ENCODE peak calls at places on chromosomes 6 and 20, in five cellular contexts. K is left lung; T is mucosa of descending colon; P is A549; Z is activated naive CD4-positive, alpha-beta T cell treated with anti-CD3 and anti-CD28 coated beads, Interleukin-2, amount 50 U/mL, for 72 hours. I is an unnamed sample.

GRCh38 chr6:79630883-79631799 is at the start of gene SH3BGRL2:
- ATAC-seq in Z (peak), K (peak), P (peak), T (peak), I (peak)

GRCh38 chr6:119255492-119255891 is 94.1 kb downstream of the MAN1A1 start:
- ATAC-seq in K (no peak), P (no peak), T (no peak), Z (peak), I (peak)

GRCh38 chr6:28449056-28449455 is 5.8 kb upstream of the ZSCAN23 start:
- ATAC-seq in K (no peak), Z (no peak), P (no peak), T (no peak), I (no peak)

GRCh38 chr6:34120953-34121675 is 24.8 kb downstream of the GRM4 start:
- ATAC-seq in T (no peak), Z (no peak), K (no peak), P (peak), I (no peak)

GRCh38 chr20:714453-714852 is 38.9 kb upstream of the SCRT2 start:
- ATAC-seq in P (no peak), Z (no peak), K (no peak), T (no peak), I (no peak)

GRCh38 chr6:161486903-161487531 is 213.2 kb upstream of the AGPAT4 start:
- ATAC-seq in K (no peak), Z (no peak), P (peak), T (no peak), I (no peak)

GRCh38 chr20:44109951-44110361 is 77.0 kb downstream of the JPH2 start:
- ATAC-seq in T (no peak), K (no peak), Z (no peak), P (peak), I (no peak)

GRCh38 chr6:143806282-143807102 is 36.6 kb upstream of the LTV1 start:
- ATAC-seq in K (peak), P (no peak), T (peak), Z (peak), I (peak)

GRCh38 chr6:134436281-134436815 is 118.4 kb upstream of the SGK1 start:
- ATAC-seq in P (peak), T (peak), K (peak), Z (peak), I (peak)

GRCh38 chr20:38617011-38617829 is 15.6 kb downstream of the ARHGAP40 start:
- ATAC-seq in P (peak), Z (no peak), T (no peak), K (no peak), I (no peak)

GRCh38 chr6:37774028-37774680 is 45.4 kb upstream of the ZFAND3 start:
- ATAC-seq in Z (no peak), P (no peak), T (no peak), K (no peak), I (no peak)

GRCh38 chr6:149003560-149003959 is 256.7 kb downstream of the UST start:
- ATAC-seq in Z (no peak), T (no peak), P (no peak), K (no peak), I (no peak)

GRCh38 chr6:166612471-166612881 is 14.6 kb downstream of the RPS6KA2 start:
- ATAC-seq in K (no peak), T (no peak), Z (no peak), P (no peak), I (no peak)

GRCh38 chr6:109455161-109455501 is 441 bp downstream of the MICAL1 start:
- ATAC-seq in K (peak), T (peak), P (peak), Z (peak), I (peak)

GRCh38 chr20:37706298-37706697 is 12.5 kb downstream of the CTNNBL1 start:
- ATAC-seq in T (no peak), Z (no peak), P (no peak), K (no peak), I (no peak)

GRCh38 chr6:146546440-146546839 is 2.8 kb downstream of the RAB32 start:
- ATAC-seq in P (peak), T (no peak), Z (no peak), K (peak), I (no peak)

GRCh38 chr20:58398254-58398653 is 9.2 kb downstream of the VAPB start:
- ATAC-seq in Z (no peak), T (no peak), K (no peak), P (no peak), I (peak)

I was measured in activated T-helper 17 cell treated with anti-CD3 and anti-CD28 coated beads, Interleukin-2, amount 50 U/mL, for 72 hours.